ENCODE peak calls at places on chromosomes 2 and 18, in nine cellular contexts. F is left ventricle myocardium inferior, N is AG04450, Z is GM23338, E is transverse colon, T is heart right ventricle, R is kidney epithelial cell, O is cardiac muscle cell, C is thoracic aorta. I is an unnamed sample.

GRCh38 chr2:84879595-84880394 is 1.1 kb downstream of the TRABD2A start:
- DNase-seq in F (no peak), C (no peak), E (peak; percentile 46), N (no peak), O (no peak), T (no peak), R (no peak), Z (peak; percentile 63), I (no peak)

GRCh38 chr2:20106746-20107145 is 55.3 kb upstream of the LAPTM4A start:
- DNase-seq in F (peak; percentile 42), E (peak; percentile 56), T (peak; percentile 59), R (no peak), O (peak; percentile 38), Z (peak; percentile 88), C (no peak), N (no peak), I (no peak)

GRCh38 chr2:239015769-239016675 is 168.1 kb downstream of the TWIST2 start:
- DNase-seq in Z (no peak), N (no peak), T (no peak), E (no peak), R (no peak), O (no peak), F (no peak), C (no peak), I (no peak)

GRCh38 chr2:149080104-149080503 is 41.6 kb downstream of the LYPD6B start:
- DNase-seq in C (no peak), T (no peak), E (no peak), F (no peak), O (peak; percentile 9), N (no peak), R (no peak), Z (no peak), I (no peak)

GRCh38 chr18:3525870-3526420 is 76.0 kb downstream of the TGIF1 start:
- DNase-seq in T (no peak), Z (no peak), E (peak; percentile 18), C (no peak), O (peak; percentile 36), F (no peak), R (no peak), N (no peak), I (no peak)

GRCh38 chr2:150686391-150686790 is 198.9 kb upstream of the RND3 start:
- DNase-seq in T (no peak), C (no peak), F (no peak), O (no peak), Z (no peak), N (no peak), E (no peak), R (no peak), I (no peak)

GRCh38 chr2:100935372-100935752 is 66.7 kb upstream of the RPL31 start:
- DNase-seq in F (no peak), C (no peak), O (no peak), R (no peak), N (peak; percentile 26), T (no peak), E (no peak), Z (no peak), I (peak; percentile 52)

GRCh38 chr2:61426267-61426897 is 44.5 kb downstream of the USP34 start:
- DNase-seq in F (peak; percentile 31), C (no peak), O (peak; percentile 53), E (peak; percentile 76), N (no peak), R (no peak), T (no peak), Z (peak; percentile 89), I (no peak)

GRCh38 chr2:47631840-47632398 is 151.0 kb upstream of the MSH6 start:
- DNase-seq in T (no peak), F (no peak), R (peak; percentile 55), E (peak; percentile 30), Z (no peak), C (peak; percentile 40), N (no peak), O (peak; percentile 66), I (peak; percentile 38)

GRCh38 chr2:8190279-8190678 is 491.6 kb upstream of the ID2 start:
- DNase-seq in N (no peak), O (no peak), R (no peak), Z (no peak), T (no peak), E (no peak), C (no peak), F (no peak), I (no peak)

GRCh38 chr2:61822255-61822654 is 31.6 kb downstream of the FAM161A start:
- DNase-seq in R (no peak), O (no peak), T (no peak), F (no peak), Z (no peak), E (no peak), C (no peak), N (no peak), I (no peak)

GRCh38 chr2:121793816-121794215 is 38.4 kb downstream of the TSN start:
- DNase-seq in O (no peak), E (no peak), T (no peak), N (no peak), C (no peak), F (no peak), Z (no peak), R (no peak), I (no peak)

GRCh38 chr2:141455211-141455826 is 675.5 kb downstream of the LRP1B start:
- DNase-seq in E (no peak), O (no peak), C (no peak), F (no peak), R (no peak), Z (no peak), T (no peak), N (no peak), I (no peak)

GRCh38 chr2:42392191-42392590 is 31.2 kb upstream of the COX7A2L start:
- DNase-seq in N (no peak), T (no peak), F (no peak), E (no peak), Z (no peak), C (no peak), R (no peak), O (no peak), I (no peak)

GRCh38 chr2:110114007-110114591 is 1.5 kb downstream of the MALL start:
- DNase-seq in O (no peak), Z (peak; percentile 4), F (no peak), C (no peak), N (no peak), R (no peak), E (peak; percentile 87), T (no peak), I (no peak)

GRCh38 chr2:7508220-7508943 is 591.2 kb downstream of the RNF144A start:
- DNase-seq in T (no peak), O (no peak), C (no peak), F (no peak), R (no peak), E (no peak), N (no peak), Z (no peak), I (peak; percentile 28)

GRCh38 chr2:195312662-195313061 is 344.4 kb upstream of the SLC39A10 start:
- DNase-seq in O (peak; percentile 3), T (no peak), N (no peak), R (no peak), E (no peak), C (no peak), F (no peak), Z (peak; percentile 28), I (no peak)

GRCh38 chr2:176924909-176925548 is 287.6 kb upstream of the HNRNPA3 start:
- DNase-seq in R (peak; percentile 4), Z (no peak), F (no peak), E (no peak), O (no peak), C (no peak), N (no peak), T (no peak), I (no peak)

GRCh38 chr2:46982356-46983064 is 66.9 kb upstream of the MCFD2 start:
- DNase-seq in F (no peak), R (no peak), E (no peak), N (no peak), C (no peak), Z (no peak), T (no peak), O (no peak), I (no peak)

DNA sequence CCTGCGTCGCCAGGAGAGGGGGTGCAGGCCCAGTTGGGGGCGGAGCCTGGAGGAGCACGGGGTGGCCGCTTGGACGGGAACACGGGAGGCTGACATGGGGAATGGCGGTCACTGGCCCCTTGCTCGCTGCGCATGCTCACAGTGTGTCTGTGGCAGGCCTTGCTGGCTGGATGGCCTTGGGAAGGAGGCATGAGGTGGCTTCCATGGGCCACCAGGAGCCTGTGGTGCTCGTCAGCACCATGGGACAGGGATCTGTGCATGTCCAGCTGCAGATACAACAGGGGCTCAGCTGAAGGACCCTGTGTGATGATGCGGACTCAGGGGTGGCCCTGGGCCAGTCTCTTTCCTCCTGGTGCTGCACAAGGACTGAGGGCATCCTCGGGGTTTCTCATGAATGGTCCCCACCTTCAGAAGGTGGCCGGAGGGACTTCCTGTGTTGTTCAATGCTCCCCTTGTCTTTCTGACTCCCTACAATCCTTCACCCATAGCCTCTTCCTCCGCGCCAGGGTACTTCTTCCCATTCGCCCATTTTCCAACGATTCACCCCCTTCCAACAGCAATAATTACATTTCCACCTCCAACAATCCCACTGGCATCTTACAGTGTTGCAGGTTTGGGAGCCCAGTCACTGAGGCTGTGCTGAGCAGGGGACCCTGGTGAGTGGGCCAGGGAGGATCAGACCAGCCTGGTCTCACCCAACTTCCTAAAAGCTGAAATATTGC is 3.4 kb upstream of the SP140L start:
- DNase-seq in C (no peak), R (no peak), Z (peak; percentile 10), F (no peak), O (no peak), E (no peak), T (no peak), N (no peak), I (no peak)
- TF ChIP-seq CTCF in C (no peak), R (peak; percentile 14), Z (peak; percentile 43), F (no peak), O (peak; percentile 3), E (no peak), T (no peak), N (no peak), I (peak; percentile 30)

DNA sequence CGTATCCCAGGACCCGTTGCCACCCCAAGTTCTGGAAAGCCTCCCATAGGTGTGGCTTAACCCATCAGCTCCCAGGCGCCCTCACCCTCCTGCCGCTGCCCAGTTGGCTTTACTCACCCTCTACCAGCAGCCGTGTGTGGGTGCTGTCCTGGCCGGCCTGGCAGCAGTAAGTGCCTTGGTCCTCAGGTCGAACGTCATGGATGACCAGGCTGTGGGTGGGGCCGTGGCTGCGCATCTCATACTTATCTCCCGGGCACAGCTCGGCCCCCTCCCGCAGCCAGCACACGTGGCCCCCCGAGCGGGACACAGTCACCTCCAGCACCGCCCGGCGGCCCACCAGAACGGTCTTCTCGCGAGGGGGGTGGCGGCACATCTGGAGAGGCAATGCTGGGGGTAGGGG is 7.6 kb downstream of the TMEM198 start:
- DNase-seq in E (no peak), R (no peak), Z (peak; percentile 64), N (no peak), F (no peak), C (no peak), O (peak; percentile 55), T (no peak), I (no peak)
- H3K4me3 ChIP-seq in E (no peak overlapping the region), R (peak overlapping the region; percentile 70), Z (peak overlapping the region; percentile 98), N (peak overlapping the region; percentile 69), F (no peak overlapping the region), C (peak overlapping the region; percentile 75), O (no peak overlapping the region), T (no peak overlapping the region), I (no peak overlapping the region)

GRCh38 chr18:63850010-63850409 is 37.5 kb upstream of the SERPINB2 start:
- DNase-seq in T (no peak), R (no peak), E (no peak), O (peak; percentile 34), C (no peak), F (no peak), N (no peak), Z (peak; percentile 76), I (no peak)
- TF ChIP-seq CTCF in T (no peak), R (peak; percentile 64), E (no peak), O (peak; percentile 49), C (no peak), F (peak; percentile 26), N (peak; percentile 73), Z (peak; percentile 65), I (peak; percentile 72)

GRCh38 chr2:71068218-71069035 is at the start of gene NAGK:
- DNase-seq in T (peak; percentile 97), N (peak; percentile 92), O (peak; percentile 98), E (peak; percentile 97), F (peak; percentile 95), C (peak; percentile 73), Z (peak; percentile 97), R (peak; percentile 75), I (peak; percentile 79)
- H3K4me3 ChIP-seq in T (peak within 1 kb of the TSS; percentile 97), N (peak within 1 kb of the TSS; percentile 96), O (peak within 1 kb of the TSS; percentile 69), E (peak within 1 kb of the TSS; percentile 88), F (peak within 1 kb of the TSS; percentile 87), C (peak within 1 kb of the TSS; percentile 81), Z (peak within 1 kb of the TSS; percentile 93), R (peak within 1 kb of the TSS; percentile 72), I (peak within 1 kb of the TSS; percentile 52)

I was measured in AG09309.